ENCODE peak calls at places on chromosomes 6 and 20, in eight cellular contexts. Y is iPS DF 6.9; P is activated CD4-positive, alpha-beta T cell treated with anti-CD3 and anti-CD28 coated beads, Interleukin-2, amount 50 U/mL, for 1 hour; R is dorsolateral prefrontal cortex; T is tibial nerve; A is body of pancreas; Z is left ventricle myocardium inferior; C is astrocyte of the spinal cord. N is an unnamed sample.

GRCh38 chr6:34806738-34807453 is 15.0 kb downstream of the BLTP3A start:
- DNase-seq in T (no peak), R (no peak), P (no peak), Z (no peak), A (no peak), C (peak; percentile 36), Y (no peak), N (no peak)

GRCh38 chr20:2455771-2456497 is 14.7 kb downstream of the SNRPB start:
- DNase-seq in R (no peak), Y (no peak), T (no peak), C (no peak), P (no peak), Z (no peak), A (no peak), N (no peak)

GRCh38 chr20:46089338-46090094 is at the start of gene NCOA5:
- DNase-seq in R (peak; percentile 98), C (peak; percentile 97), A (peak; percentile 96), Y (peak; percentile 87), T (peak; percentile 90), Z (peak; percentile 97), P (peak; percentile 91), N (peak; percentile 84)

GRCh38 chr6:3746696-3747095 is 4.8 kb downstream of the PXDC1 start:
- DNase-seq in P (no peak), Y (no peak), T (no peak), Z (no peak), C (no peak), A (no peak), R (no peak), N (no peak)

GRCh38 chr20:33915726-33916331 is 77.9 kb upstream of the RALY start:
- DNase-seq in Y (peak; percentile 27), Z (peak; percentile 18), P (peak; percentile 57), A (peak; percentile 58), C (no peak), T (no peak), R (no peak), N (no peak)

GRCh38 chr6:127966616-127967015 is 65.8 kb upstream of the THEMIS start:
- DNase-seq in T (no peak), Y (no peak), Z (no peak), A (no peak), R (no peak), P (no peak), C (no peak), N (no peak)

GRCh38 chr6:148395583-148396101 is 53.0 kb downstream of the SASH1 start:
- DNase-seq in C (no peak), T (no peak), Z (peak; percentile 48), R (peak; percentile 45), Y (no peak), A (no peak), P (no peak), N (no peak)

GRCh38 chr20:10710995-10711775 is 37.4 kb upstream of the JAG1 start:
- DNase-seq in P (no peak), Y (no peak), A (peak; percentile 41), T (no peak), C (no peak), Z (no peak), R (no peak), N (no peak)

GRCh38 chr6:44300424-44300823 is 12.7 kb downstream of the AARS2 start:
- DNase-seq in P (no peak), Z (no peak), Y (no peak), A (no peak), T (no peak), C (no peak), R (peak; percentile 12), N (no peak)

GRCh38 chr6:170227521-170227983 is 63.3 kb downstream of the DLL1 start:
- DNase-seq in Y (no peak), T (no peak), R (peak; percentile 54), Z (no peak), A (peak; percentile 32), C (peak; percentile 36), P (no peak), N (no peak)

GRCh38 chr20:48366230-48366629 is 461.6 kb downstream of the PREX1 start:
- DNase-seq in Y (no peak), T (no peak), Z (no peak), C (no peak), P (no peak), A (no peak), R (no peak), N (no peak)

GRCh38 chr6:105179244-105180065 is at the start of gene POPDC3:
- DNase-seq in C (peak; percentile 38), P (no peak), T (no peak), R (peak; percentile 55), Y (peak; percentile 18), Z (no peak), A (no peak), N (no peak)

GRCh38 chr6:156599367-156599766 is 177.8 kb upstream of the ARID1B start:
- DNase-seq in Y (no peak), Z (no peak), P (no peak), C (no peak), A (no peak), T (no peak), R (no peak), N (no peak)

GRCh38 chr6:145814035-145814500 is 527 bp downstream of the FBXO30 start:
- DNase-seq in R (no peak), Y (no peak), A (peak; percentile 36), C (peak; percentile 64), Z (peak; percentile 33), P (peak; percentile 2), T (no peak), N (no peak)

GRCh38 chr6:123417411-123417810 is 219.3 kb downstream of the TRDN start:
- DNase-seq in Z (no peak), Y (no peak), P (no peak), C (no peak), R (no peak), T (no peak), A (no peak), N (no peak)

GRCh38 chr6:40477246-40478126 is 109.7 kb downstream of the LRFN2 start:
- DNase-seq in P (peak; percentile 16), Y (peak; percentile 13), A (no peak), T (no peak), Z (no peak), C (no peak), R (no peak), N (peak; percentile 2)

GRCh38 chr6:134630468-134631180 is 312.7 kb upstream of the SGK1 start:
- DNase-seq in C (no peak), Y (no peak), P (no peak), R (no peak), T (no peak), A (no peak), Z (no peak), N (no peak)

GRCh38 chr6:152094992-152095592 is 287.6 kb downstream of the ESR1 start:
- DNase-seq in Z (peak; percentile 54), C (peak; percentile 99), P (no peak), A (peak; percentile 31), R (no peak), T (peak; percentile 52), Y (no peak), N (no peak)

GRCh38 chr6:105675715-105676397 is 273.0 kb upstream of the PREP start:
- DNase-seq in R (no peak), C (peak; percentile 95), T (no peak), Y (no peak), Z (no peak), P (no peak), A (no peak), N (no peak)

GRCh38 chr6:137363805-137364138 is 130.4 kb downstream of the OLIG3 start:
- DNase-seq in P (no peak), C (peak; percentile 32), R (no peak), T (no peak), Z (no peak), A (no peak), Y (no peak), N (no peak)